ENCODE peak calls at places on chromosomes 2 and 18, in four cellular contexts. One of them, this sample, is unnamed.
A peak's percentile ranks its signal among the peaks of the same experiment; 100 is the strongest.

GRCh38 chr18:32478317-32478716 is 7.6 kb upstream of the GAREM1 start:
- DNase-seq in SK-N-SH: no peak
- DNase-seq in neuronal stem cell: no peak
- DNase-seq in IMR-90: no peak
- DNase-seq in this sample: no peak

GRCh38 chr2:197174539-197175094 is 136.0 kb downstream of the ANKRD44 start:
- DNase-seq in IMR-90: peak; percentile 69
- DNase-seq in SK-N-SH: no peak
- DNase-seq in neuronal stem cell: no peak
- DNase-seq in this sample: peak; percentile 40

GRCh38 chr2:166439078-166439477 is 55.0 kb downstream of the SCN7A start:
- DNase-seq in SK-N-SH: no peak
- DNase-seq in neuronal stem cell: no peak
- DNase-seq in IMR-90: no peak
- DNase-seq in this sample: no peak

GRCh38 chr2:218261424-218262273 is 834 bp downstream of the GPBAR1 start:
- DNase-seq in IMR-90: no peak
- DNase-seq in neuronal stem cell: no peak
- DNase-seq in SK-N-SH: no peak
- DNase-seq in this sample: peak; percentile 53

GRCh38 chr2:143558665-143559064 is 429.4 kb downstream of the ARHGAP15 start:
- DNase-seq in neuronal stem cell: no peak
- DNase-seq in IMR-90: peak; percentile 81
- DNase-seq in SK-N-SH: no peak
- DNase-seq in this sample: peak; percentile 39

GRCh38 chr2:116776556-116776955 is 1037.9 kb upstream of the DDX18 start:
- DNase-seq in neuronal stem cell: no peak
- DNase-seq in SK-N-SH: no peak
- DNase-seq in IMR-90: no peak
- DNase-seq in this sample: no peak

GRCh38 chr18:10025756-10026290 is 112.0 kb downstream of the VAPA start:
- DNase-seq in IMR-90: no peak
- DNase-seq in neuronal stem cell: no peak
- DNase-seq in SK-N-SH: no peak
- DNase-seq in this sample: no peak

GRCh38 chr2:86072271-86072858 is 33.3 kb downstream of the POLR1A start:
- DNase-seq in neuronal stem cell: no peak
- DNase-seq in SK-N-SH: peak; percentile 41
- DNase-seq in IMR-90: no peak
- DNase-seq in this sample: no peak

GRCh38 chr2:3626817-3627499 is 31.0 kb upstream of the ALLC start:
- DNase-seq in IMR-90: no peak
- DNase-seq in SK-N-SH: no peak
- DNase-seq in neuronal stem cell: no peak
- DNase-seq in this sample: no peak

GRCh38 chr2:109689973-109690372 is 75.8 kb downstream of the SOWAHC start:
- DNase-seq in neuronal stem cell: no peak
- DNase-seq in SK-N-SH: no peak
- DNase-seq in IMR-90: no peak
- DNase-seq in this sample: no peak

GRCh38 chr2:106990307-106990706 is 104.3 kb upstream of the ST6GAL2 start:
- DNase-seq in neuronal stem cell: no peak
- DNase-seq in IMR-90: peak; percentile 59
- DNase-seq in SK-N-SH: no peak
- DNase-seq in this sample: no peak

GRCh38 chr18:32549248-32549842 is 78.7 kb upstream of the GAREM1 start:
- DNase-seq in SK-N-SH: peak; percentile 81
- DNase-seq in IMR-90: peak; percentile 34
- DNase-seq in neuronal stem cell: peak; percentile 51
- DNase-seq in this sample: peak; percentile 79

GRCh38 chr18:74493689-74494088 is 2.5 kb upstream of the CNDP2 start:
- DNase-seq in IMR-90: peak; percentile 55
- DNase-seq in SK-N-SH: no peak
- DNase-seq in neuronal stem cell: peak; percentile 47
- DNase-seq in this sample: peak; percentile 75

GRCh38 chr2:241506793-241507429 is 1.5 kb downstream of the STK25 start:
- DNase-seq in neuronal stem cell: no peak
- DNase-seq in SK-N-SH: no peak
- DNase-seq in IMR-90: no peak
- DNase-seq in this sample: no peak

GRCh38 chr2:70930371-70931329 is 5.0 kb upstream of the ATP6V1B1 start:
- DNase-seq in neuronal stem cell: no peak
- DNase-seq in IMR-90: no peak
- DNase-seq in SK-N-SH: no peak
- DNase-seq in this sample: peak; percentile 1

GRCh38 chr2:101173707-101174295 is 22.6 kb upstream of the TBC1D8 start:
- DNase-seq in IMR-90: no peak
- DNase-seq in neuronal stem cell: no peak
- DNase-seq in SK-N-SH: no peak
- DNase-seq in this sample: no peak

GRCh38 chr18:67273288-67273687 is 243.2 kb downstream of the DSEL start:
- DNase-seq in neuronal stem cell: no peak
- DNase-seq in SK-N-SH: no peak
- DNase-seq in IMR-90: no peak
- DNase-seq in this sample: no peak

GRCh38 chr2:228599297-228599696 is 417.8 kb upstream of the SPHKAP start:
- DNase-seq in IMR-90: no peak
- DNase-seq in SK-N-SH: no peak
- DNase-seq in neuronal stem cell: no peak
- DNase-seq in this sample: no peak

GRCh38 chr2:28325567-28326468 is 66.8 kb upstream of the FOSL2 start:
- DNase-seq in neuronal stem cell: no peak
- DNase-seq in IMR-90: no peak
- DNase-seq in SK-N-SH: peak; percentile 59
- DNase-seq in this sample: no peak

GRCh38 chr2:127174977-127175376 is 45.1 kb downstream of the CYP27C1 start:
- DNase-seq in neuronal stem cell: no peak
- DNase-seq in SK-N-SH: peak; percentile 50
- DNase-seq in IMR-90: peak; percentile 31
- DNase-seq in this sample: peak; percentile 68

GRCh38 chr2:191009541-191010374 is 4.2 kb downstream of the STAT1 start:
- DNase-seq in neuronal stem cell: no peak
- DNase-seq in SK-N-SH: no peak
- DNase-seq in IMR-90: peak; percentile 66
- DNase-seq in this sample: no peak

GRCh38 chr18:56382541-56382940 is 255.9 kb downstream of the TXNL1 start:
- DNase-seq in IMR-90: no peak
- DNase-seq in neuronal stem cell: no peak
- DNase-seq in SK-N-SH: no peak
- DNase-seq in this sample: no peak

GRCh38 chr2:112954364-112954763 is 23.4 kb upstream of the IL36G start:
- DNase-seq in IMR-90: no peak
- DNase-seq in neuronal stem cell: no peak
- DNase-seq in SK-N-SH: no peak
- DNase-seq in this sample: no peak

GRCh38 chr2:128548461-128548891 is 229.8 kb upstream of the HS6ST1 start:
- DNase-seq in neuronal stem cell: no peak
- DNase-seq in IMR-90: no peak
- DNase-seq in SK-N-SH: no peak
- DNase-seq in this sample: no peak

GRCh38 chr2:224160917-224161316 is 121.8 kb upstream of the SERPINE2 start:
- DNase-seq in neuronal stem cell: no peak
- DNase-seq in SK-N-SH: no peak
- DNase-seq in IMR-90: peak; percentile 30
- DNase-seq in this sample: no peak

GRCh38 chr2:230891108-230891507 is 26.4 kb downstream of the ITM2C start:
- DNase-seq in IMR-90: no peak
- DNase-seq in SK-N-SH: no peak
- DNase-seq in neuronal stem cell: no peak
- DNase-seq in this sample: no peak

GRCh38 chr2:176002684-176003225 is 688 bp upstream of the LNPK start:
- DNase-seq in SK-N-SH: no peak
- DNase-seq in neuronal stem cell: no peak
- DNase-seq in IMR-90: peak; percentile 27
- DNase-seq in this sample: peak; percentile 38

GRCh38 chr2:197707316-197708213 is 2.4 kb downstream of the MARS2 start:
- DNase-seq in SK-N-SH: peak; percentile 43
- DNase-seq in neuronal stem cell: no peak
- DNase-seq in IMR-90: peak; percentile 74
- DNase-seq in this sample: peak; percentile 62

GRCh38 chr2:72112421-72112820 is 35.2 kb downstream of the CYP26B1 start:
- DNase-seq in SK-N-SH: no peak
- DNase-seq in neuronal stem cell: no peak
- DNase-seq in IMR-90: peak; percentile 45
- DNase-seq in this sample: no peak

GRCh38 chr2:109353806-109354745 is 225.1 kb downstream of the SH3RF3 start:
- DNase-seq in SK-N-SH: peak; percentile 1
- DNase-seq in neuronal stem cell: no peak
- DNase-seq in IMR-90: no peak
- DNase-seq in this sample: no peak

GRCh38 chr18:22828171-22828570 is 105.0 kb upstream of the RBBP8 start:
- DNase-seq in SK-N-SH: no peak
- DNase-seq in neuronal stem cell: no peak
- DNase-seq in IMR-90: peak; percentile 89
- DNase-seq in this sample: no peak

GRCh38 chr18:22826726-22827125 is 106.4 kb upstream of the RBBP8 start:
- DNase-seq in SK-N-SH: no peak
- DNase-seq in IMR-90: peak; percentile 51
- DNase-seq in neuronal stem cell: no peak
- DNase-seq in this sample: no peak

GRCh38 chr18:22827216-22827615 is 105.9 kb upstream of the RBBP8 start:
- DNase-seq in SK-N-SH: no peak
- DNase-seq in IMR-90: peak; percentile 45
- DNase-seq in neuronal stem cell: no peak
- DNase-seq in this sample: no peak

GRCh38 chr18:22829781-22830180 is 103.3 kb upstream of the RBBP8 start:
- DNase-seq in IMR-90: no peak
- DNase-seq in SK-N-SH: no peak
- DNase-seq in neuronal stem cell: no peak
- DNase-seq in this sample: no peak

GRCh38 chr18:22827741-22828140 is 105.4 kb upstream of the RBBP8 start:
- DNase-seq in neuronal stem cell: no peak
- DNase-seq in IMR-90: no peak
- DNase-seq in SK-N-SH: no peak
- DNase-seq in this sample: no peak
- H3K4me2 ChIP-seq in neuronal stem cell: no peak overlapping the region
- H3K4me2 ChIP-seq in IMR-90: peak overlapping the region; percentile 40
- H3K4me2 ChIP-seq in SK-N-SH: no peak overlapping the region
- H3K4me2 ChIP-seq in this sample: no peak overlapping the region

GRCh38 chr2:122516775-122517174 is 761.3 kb downstream of the TSN start:
- DNase-seq in IMR-90: no peak
- DNase-seq in neuronal stem cell: no peak
- DNase-seq in SK-N-SH: no peak
- DNase-seq in this sample: no peak
- H3K4me3 ChIP-seq in IMR-90: no peak overlapping the region
- H3K4me3 ChIP-seq in neuronal stem cell: no peak overlapping the region
- H3K4me3 ChIP-seq in SK-N-SH: no peak overlapping the region
- H3K4me3 ChIP-seq in this sample: no peak overlapping the region

GRCh38 chr2:73174941-73175662 is 27.3 kb upstream of the NOTO start:
- DNase-seq in SK-N-SH: no peak
- DNase-seq in neuronal stem cell: no peak
- DNase-seq in IMR-90: no peak
- DNase-seq in this sample: no peak
- H3K27me3 ChIP-seq in SK-N-SH: peaks cover 21% of the 10 kb centered on the region
- H3K27me3 ChIP-seq in neuronal stem cell: peaks cover 16% of the 10 kb centered on the region
- H3K27me3 ChIP-seq in IMR-90: peaks cover 49% of the 10 kb centered on the region
- H3K27me3 ChIP-seq in this sample: peaks cover 34% of the 10 kb centered on the region

GRCh38 chr18:45357681-45358470 is 257.4 kb upstream of the SLC14A2 start:
- DNase-seq in neuronal stem cell: no peak
- DNase-seq in SK-N-SH: no peak
- DNase-seq in IMR-90: no peak
- DNase-seq in this sample: no peak
- H3K4me2 ChIP-seq in neuronal stem cell: no peak overlapping the region
- H3K4me2 ChIP-seq in SK-N-SH: no peak overlapping the region
- H3K4me2 ChIP-seq in IMR-90: no peak overlapping the region
- H3K4me2 ChIP-seq in this sample: peak overlapping the region; percentile 62

This sample was measured in hepatocyte.